ENCODE peak calls at places on chromosomes 4 and X, in eight cellular contexts. X is suprapubic skin, W is K562, T is tibial nerve, C is GM12878, O is A549, R is upper lobe of left lung, G is esophagus muscularis mucosa. P is an unnamed sample.

GRCh38 chr4:189143255-189143654 is 797.4 kb upstream of the FRG1 start:
- DNase-seq in O (peak), W (no peak), C (no peak), G (no peak), X (no peak), T (no peak), R (no peak), P (no peak)

GRCh38 chrX:77564824-77565223 is 117.6 kb downstream of the FGF16 start:
- DNase-seq in O (no peak), R (no peak), W (no peak), X (no peak), T (no peak), G (no peak), C (no peak), P (no peak)

GRCh38 chrX:46573896-46574336 is 351 bp downstream of the CHST7 start:
- DNase-seq in T (peak), G (no peak), R (peak), O (peak), W (no peak), C (no peak), X (peak), P (peak)

GRCh38 chr4:6906046-6906445 is 3.6 kb upstream of the TBC1D14 start:
- DNase-seq in T (no peak), C (no peak), R (no peak), O (no peak), W (no peak), X (peak), G (no peak), P (no peak)

GRCh38 chr4:44716597-44716996 is 9.8 kb downstream of the GNPDA2 start:
- DNase-seq in W (no peak), G (no peak), O (no peak), R (no peak), T (no peak), C (no peak), X (no peak), P (no peak)

GRCh38 chr4:147717878-147718277 is 14.0 kb upstream of the ARHGAP10 start:
- DNase-seq in X (no peak), W (no peak), R (no peak), T (no peak), C (no peak), G (no peak), O (no peak), P (no peak)

GRCh38 chr4:7287274-7287917 is 95.1 kb downstream of the SORCS2 start:
- DNase-seq in G (no peak), T (no peak), C (no peak), O (no peak), R (no peak), W (no peak), X (no peak), P (no peak)

GRCh38 chr4:33924239-33924638 is 2320.1 kb downstream of the ARAP2 start:
- DNase-seq in W (no peak), T (no peak), R (peak), X (no peak), C (no peak), O (no peak), G (no peak), P (no peak)

GRCh38 chr4:22515888-22516541 is at the start of gene ADGRA3:
- DNase-seq in T (peak), R (peak), O (peak), C (no peak), W (peak), G (no peak), X (peak), P (peak)

GRCh38 chr4:7649741-7650531 is 215.2 kb upstream of the PSAPL1 start:
- DNase-seq in T (no peak), C (peak), R (peak), X (no peak), G (peak), O (no peak), W (no peak), P (no peak)

GRCh38 chr4:54446556-54446955 is 211.2 kb upstream of the KIT start:
- DNase-seq in X (no peak), G (no peak), T (no peak), O (no peak), C (no peak), R (no peak), W (no peak), P (no peak)

GRCh38 chrX:106170318-106170717 is 2.2 kb downstream of the PWWP3B start:
- DNase-seq in X (no peak), T (no peak), O (no peak), C (no peak), R (no peak), W (no peak), G (no peak), P (no peak)

GRCh38 chr4:131006388-131006787 is 1910.4 kb downstream of the C4orf33 start:
- DNase-seq in G (no peak), O (no peak), T (no peak), W (no peak), X (no peak), R (no peak), C (no peak), P (no peak)

GRCh38 chrX:129755779-129756650 is 17.2 kb downstream of the XPNPEP2 start:
- DNase-seq in X (no peak), O (no peak), R (no peak), C (no peak), W (peak), T (no peak), G (no peak), P (no peak)
- TF ChIP-seq EP300 in X (no peak), O (no peak), R (no peak), C (no peak), W (no peak), T (no peak), G (no peak), P (no peak)

DNA sequence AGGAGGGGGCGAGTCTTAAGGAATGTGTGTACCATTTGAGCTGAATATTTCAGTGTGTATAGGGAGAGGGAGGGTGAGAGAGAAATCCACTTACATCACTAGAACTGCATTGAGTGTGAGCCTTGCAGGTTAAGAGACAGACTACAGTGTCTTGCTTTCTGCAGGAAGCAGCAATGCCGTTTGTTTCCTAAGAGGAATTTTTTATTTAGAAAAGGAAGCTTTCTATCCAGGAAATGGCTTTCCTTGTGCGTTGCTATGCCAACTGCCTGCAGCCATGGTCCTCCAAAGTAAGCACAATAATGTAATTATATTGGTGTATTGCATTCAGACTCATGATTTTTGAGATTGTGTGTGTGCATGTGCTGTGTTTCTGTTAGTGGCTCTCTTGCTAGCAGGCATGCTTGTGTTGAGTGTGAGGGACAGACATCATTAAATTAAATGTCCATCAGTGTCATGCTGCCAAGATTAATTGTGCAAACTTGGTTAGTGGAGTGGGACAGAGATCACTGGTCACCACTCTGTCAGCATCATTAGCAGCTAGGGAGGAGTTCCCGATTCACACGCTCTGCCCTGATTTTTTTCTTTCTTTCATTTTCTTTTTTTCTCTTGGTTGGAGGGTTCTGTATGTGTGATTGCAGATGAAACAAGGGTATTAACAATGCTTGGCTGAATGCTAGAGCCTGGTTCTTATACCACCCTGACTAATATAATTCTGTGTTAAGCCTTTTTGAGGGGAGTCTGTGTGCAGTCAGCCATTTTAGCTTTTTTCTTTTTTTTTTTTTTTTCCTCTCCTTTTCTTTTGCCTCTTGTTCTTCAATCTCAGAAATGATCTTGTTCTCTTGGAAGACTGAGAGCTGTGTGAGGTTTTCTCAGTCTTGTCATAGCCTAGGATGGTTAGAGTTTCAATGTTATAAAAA is 164.4 kb downstream of the RAPGEF2 start:
- DNase-seq in C (no peak), R (no peak), X (no peak), T (no peak), W (no peak), G (no peak), O (no peak), P (no peak)
- H3K27ac ChIP-seq in C (no peak), R (peak), X (peak), T (peak), W (no peak), G (peak), O (no peak), P (no peak)

DNA sequence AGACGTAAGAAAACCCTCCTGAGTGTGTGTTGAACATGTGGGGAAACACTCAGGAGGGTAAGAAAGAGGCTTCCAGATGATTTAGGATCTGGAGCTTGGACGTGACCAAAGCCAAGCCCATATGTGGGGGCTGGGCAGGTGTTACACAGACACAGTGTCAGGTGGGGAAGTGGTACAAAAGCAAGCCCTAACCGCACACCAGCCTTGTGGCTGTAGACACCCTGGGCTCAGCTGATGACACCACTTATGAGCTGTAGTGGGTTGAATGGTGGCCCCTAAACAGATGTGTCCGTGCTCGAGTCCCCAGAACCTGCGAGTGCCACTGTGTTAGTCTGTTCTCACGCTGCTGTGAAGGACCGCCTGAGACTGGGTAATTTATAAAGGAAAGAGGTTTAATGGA is 25.0 kb upstream of the NSG1 start:
- DNase-seq in O (no peak), G (no peak), W (no peak), X (no peak), T (no peak), C (no peak), R (no peak), P (no peak)
- TF ChIP-seq EP300 in O (no peak), G (no peak), W (no peak), X (no peak), T (no peak), C (no peak), R (no peak), P (no peak)

GRCh38 chrX:147890766-147891165 is 21.0 kb upstream of the FMR1 start:
- DNase-seq in O (no peak), R (no peak), W (no peak), C (no peak), G (no peak), T (no peak), X (no peak), P (no peak)

GRCh38 chrX:147897117-147897516 is 14.6 kb upstream of the FMR1 start:
- DNase-seq in O (no peak), W (no peak), X (no peak), C (no peak), G (no peak), R (no peak), T (no peak), P (no peak)

GRCh38 chrX:147894332-147894870 is 17.3 kb upstream of the FMR1 start:
- DNase-seq in W (no peak), R (no peak), T (no peak), O (no peak), X (no peak), C (no peak), G (no peak), P (no peak)

GRCh38 chrX:147891886-147892285 is 19.8 kb upstream of the FMR1 start:
- DNase-seq in G (no peak), X (no peak), O (no peak), C (no peak), T (no peak), R (no peak), W (no peak), P (no peak)
- H3K27ac ChIP-seq in G (no peak), X (no peak), O (no peak), C (no peak), T (no peak), R (no peak), W (no peak), P (no peak)

GRCh38 chr4:143618811-143619210 is 81.7 kb downstream of the FREM3 start:
- DNase-seq in G (no peak), T (no peak), R (no peak), X (no peak), W (no peak), O (no peak), C (no peak), P (no peak)

GRCh38 chr4:143616771-143617170 is 83.7 kb downstream of the FREM3 start:
- DNase-seq in O (no peak), C (peak), X (no peak), R (no peak), W (no peak), G (no peak), T (no peak), P (no peak)

GRCh38 chr4:143617994-143618679 is 82.3 kb downstream of the FREM3 start:
- DNase-seq in X (no peak), W (no peak), O (no peak), R (no peak), G (no peak), T (no peak), C (no peak), P (peak)
- TF ChIP-seq EP300 in X (no peak), W (no peak), O (no peak), R (no peak), G (no peak), T (no peak), C (no peak), P (no peak)

DNA sequence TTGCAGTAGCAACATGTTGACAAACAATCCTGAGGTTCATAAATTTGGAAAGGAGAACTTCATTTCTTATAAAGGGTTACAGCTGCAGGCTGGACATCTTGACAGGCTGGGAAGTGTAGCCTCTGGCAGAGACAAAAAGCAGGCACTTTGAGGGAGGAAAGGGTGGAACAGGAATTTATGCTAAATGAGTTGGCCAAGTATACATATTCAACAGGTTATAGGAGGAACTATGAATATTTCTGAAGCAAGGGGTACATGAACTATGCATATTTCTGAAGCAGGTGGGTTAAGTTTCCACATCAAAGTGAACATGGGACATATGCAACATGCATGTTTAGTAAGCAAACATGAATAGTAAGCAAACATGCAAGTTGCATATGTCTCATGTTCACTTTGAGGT is 1.6 kb upstream of the ANTXR2 start:
- DNase-seq in W (no peak), G (no peak), R (no peak), T (no peak), X (no peak), O (no peak), C (no peak), P (no peak)
- H3K27ac ChIP-seq in W (peak), G (peak), R (no peak), T (no peak), X (no peak), O (no peak), C (no peak), P (no peak)

DNA sequence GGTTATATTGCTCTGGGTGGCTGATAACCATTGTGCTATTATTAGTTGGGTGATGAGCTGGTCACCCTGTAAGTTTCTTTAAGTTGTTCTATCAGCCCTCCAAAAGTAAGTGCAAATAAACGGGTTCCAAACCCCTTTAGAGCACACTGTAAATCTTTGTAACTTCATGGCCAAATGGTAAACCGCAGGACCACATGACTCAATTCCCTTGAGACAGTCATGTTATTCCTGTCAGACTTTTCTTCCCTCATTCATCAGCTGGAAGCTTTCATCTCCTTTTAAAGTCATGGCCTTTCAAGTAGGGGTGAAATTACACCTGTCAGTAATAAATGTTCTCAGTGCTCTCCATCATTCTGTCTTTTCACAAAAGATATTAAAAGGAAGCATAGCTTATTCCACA is 275.3 kb downstream of the CFAP299 start:
- DNase-seq in G (no peak), C (peak), X (no peak), O (no peak), R (no peak), T (no peak), W (no peak), P (no peak)
- TF ChIP-seq EP300 in G (no peak), C (peak), X (no peak), O (no peak), R (no peak), T (no peak), W (no peak), P (no peak)

DNA sequence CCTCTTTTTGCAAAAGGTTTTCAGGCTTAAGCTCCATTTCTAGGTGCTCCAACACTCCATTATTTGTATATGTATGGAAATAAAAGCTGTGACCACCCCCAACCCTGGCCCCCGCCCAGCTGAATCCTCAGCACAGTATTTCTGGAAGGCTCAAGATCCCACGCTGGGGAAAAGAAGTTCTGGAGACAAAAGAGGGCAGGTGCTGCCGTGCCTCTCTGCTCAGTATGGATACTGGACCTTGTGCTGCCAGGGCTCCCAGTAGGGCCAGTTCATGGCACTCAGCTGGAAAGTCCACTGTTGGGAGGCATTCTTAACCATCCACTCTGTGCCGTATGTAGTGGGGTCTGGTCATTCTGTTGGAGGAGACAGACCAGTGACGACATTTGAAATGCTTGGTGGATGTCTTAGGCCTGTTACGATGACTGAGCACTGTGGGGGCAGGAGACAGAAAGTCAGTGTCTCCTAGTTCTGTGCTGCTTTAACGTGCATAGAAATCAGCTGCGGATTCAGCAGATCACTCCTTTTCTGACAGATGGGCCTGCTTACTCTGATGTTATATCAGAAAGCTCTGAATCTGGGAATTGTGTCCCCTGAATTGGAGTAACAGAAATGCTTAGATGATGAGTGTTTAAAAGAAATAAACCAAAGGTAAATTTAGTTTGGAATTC is 48.4 kb upstream of the MSANTD1 start:
- DNase-seq in T (no peak), O (no peak), X (peak), C (no peak), W (no peak), G (no peak), R (no peak), P (no peak)
- H3K27ac ChIP-seq in T (no peak), O (no peak), X (peak), C (no peak), W (no peak), G (peak), R (peak), P (no peak)

DNA sequence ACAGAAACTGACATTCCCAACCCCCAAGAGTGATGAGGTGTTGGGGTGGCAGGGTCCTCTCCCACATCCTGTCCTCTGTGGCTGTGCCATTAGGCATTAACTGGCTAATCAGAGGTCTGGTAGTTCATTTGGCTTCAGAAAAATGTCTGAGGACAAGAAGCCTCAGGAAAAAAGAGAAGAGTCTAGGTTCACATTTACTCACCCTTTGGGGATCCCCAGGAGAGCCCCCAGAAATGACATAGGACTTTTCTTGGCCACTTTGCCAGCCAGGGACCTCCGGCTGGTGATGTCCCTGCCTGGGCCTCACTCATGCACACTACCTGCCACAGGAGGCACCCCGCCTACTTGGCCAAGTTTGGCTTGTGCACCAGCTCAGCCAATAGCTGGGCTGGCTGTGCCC is 173.0 kb downstream of the RBM46 start:
- DNase-seq in G (no peak), X (no peak), W (no peak), R (no peak), T (no peak), C (no peak), O (no peak), P (no peak)
- TF ChIP-seq EP300 in G (no peak), X (no peak), W (no peak), R (no peak), T (no peak), C (no peak), O (no peak), P (no peak)

GRCh38 chr4:26174033-26174432 is 146.8 kb upstream of the RBPJ start:
- DNase-seq in T (no peak), W (no peak), R (no peak), X (no peak), G (no peak), C (no peak), O (no peak), P (no peak)

GRCh38 chr4:26175016-26175786 is 145.6 kb upstream of the RBPJ start:
- DNase-seq in T (no peak), R (no peak), X (no peak), G (no peak), C (peak), W (no peak), O (no peak), P (no peak)

GRCh38 chr4:26176621-26177121 is 144.1 kb upstream of the RBPJ start:
- DNase-seq in X (no peak), R (no peak), G (no peak), C (no peak), T (no peak), W (no peak), O (no peak), P (no peak)

GRCh38 chr4:26173619-26174018 is 147.2 kb upstream of the RBPJ start:
- DNase-seq in G (no peak), R (no peak), W (no peak), T (no peak), C (no peak), O (no peak), X (no peak), P (no peak)

DNA sequence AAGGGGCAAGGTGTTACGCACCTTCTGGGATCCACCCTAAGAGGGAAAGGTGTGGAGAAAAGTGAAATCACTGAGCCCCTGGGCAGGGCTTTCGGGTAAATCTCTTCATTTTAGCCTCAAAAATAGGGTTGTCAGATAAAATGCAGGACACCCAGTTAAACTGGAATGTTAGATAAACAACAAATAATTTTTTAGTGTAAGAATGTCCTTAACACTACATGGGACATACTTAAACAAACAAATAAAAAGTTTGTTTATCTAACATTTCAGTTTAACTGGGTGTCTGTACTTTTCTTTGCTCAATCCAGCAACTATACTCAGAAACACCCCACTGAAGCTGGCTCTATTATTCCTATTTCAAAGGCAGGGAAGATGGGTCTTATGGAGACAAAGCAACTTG is 144.9 kb upstream of the RBPJ start:
- DNase-seq in T (no peak), W (no peak), G (no peak), O (no peak), X (no peak), R (no peak), C (no peak), P (no peak)
- H3K27ac ChIP-seq in T (no peak), W (no peak), G (no peak), O (no peak), X (no peak), R (no peak), C (no peak), P (no peak)